ENCODE peak calls at places on chromosomes 16 and 17, in nine cellular contexts. R is substantia nigra, H is ovary, K is Daoy, E is GM04504, Q is AG04450, B is non-pigmented ciliary epithelial cell, U is HFFc6, L is dermis blood vessel endothelial cell. F is an unnamed sample.

GRCh38 chr17:7177210-7177953 is 1.8 kb downstream of the ASGR1 start:
- DNase-seq in E (peak; percentile 21), K (peak; percentile 78), Q (peak; percentile 37), R (no peak), U (peak; percentile 42), L (peak; percentile 81), H (peak; percentile 72), B (no peak), F (peak; percentile 74)

GRCh38 chr17:57315061-57315851 is 58.9 kb downstream of the MSI2 start:
- DNase-seq in B (no peak), U (no peak), Q (no peak), K (no peak), E (no peak), L (no peak), H (no peak), R (no peak), F (no peak)

GRCh38 chr16:53892155-53892554 is 188.2 kb downstream of the FTO start:
- DNase-seq in H (peak; percentile 51), R (no peak), L (peak; percentile 86), Q (peak; percentile 49), B (peak; percentile 27), K (peak; percentile 44), E (peak; percentile 26), U (peak; percentile 60), F (peak; percentile 68)

GRCh38 chr17:75346906-75347305 is 57.7 kb upstream of the SLC25A19 start:
- DNase-seq in R (no peak), H (no peak), K (peak; percentile 69), Q (no peak), U (no peak), B (no peak), E (no peak), L (no peak), F (peak; percentile 25)

GRCh38 chr17:6660765-6661463 is 9.4 kb downstream of the C17orf100 start:
- DNase-seq in K (no peak), Q (no peak), R (no peak), E (no peak), H (no peak), B (no peak), U (no peak), L (no peak), F (no peak)

GRCh38 chr17:42944211-42944610 is 20.0 kb downstream of the AARSD1 start:
- DNase-seq in K (no peak), E (no peak), Q (no peak), U (no peak), L (peak; percentile 19), R (no peak), H (no peak), B (no peak), F (no peak)

GRCh38 chr17:66677201-66677981 is 157.5 kb upstream of the CACNG5 start:
- DNase-seq in U (peak; percentile 80), E (peak; percentile 48), K (no peak), Q (peak; percentile 70), R (no peak), H (no peak), L (no peak), B (peak; percentile 81), F (peak; percentile 82)

GRCh38 chr16:55725055-55725777 is 69.4 kb downstream of the SLC6A2 start:
- DNase-seq in Q (no peak), U (no peak), L (no peak), K (no peak), E (no peak), R (no peak), B (no peak), H (no peak), F (no peak)

GRCh38 chr17:10118788-10119130 is 79.6 kb downstream of the GAS7 start:
- DNase-seq in K (no peak), Q (no peak), E (no peak), B (no peak), R (no peak), H (no peak), U (no peak), L (no peak), F (no peak)

GRCh38 chr17:36687736-36688135 is 86.4 kb downstream of the MRM1 start:
- DNase-seq in U (no peak), K (no peak), E (no peak), R (no peak), Q (no peak), H (no peak), L (no peak), B (no peak), F (no peak)

GRCh38 chr17:29586676-29587469 is 2.6 kb downstream of the GIT1 start:
- DNase-seq in L (no peak), R (no peak), B (no peak), K (no peak), E (no peak), H (no peak), Q (no peak), U (no peak), F (no peak)

GRCh38 chr17:18122991-18123753 is 14.6 kb downstream of the MYO15A start:
- DNase-seq in L (no peak), K (no peak), B (no peak), H (no peak), U (no peak), R (no peak), Q (no peak), E (no peak), F (no peak)

GRCh38 chr17:28788100-28788499 is 44.3 kb downstream of the TRAF4 start:
- DNase-seq in K (no peak), U (no peak), L (no peak), H (no peak), E (no peak), R (no peak), Q (no peak), B (no peak), F (no peak)

GRCh38 chr16:72859581-72859980 is 188.3 kb downstream of the ZFHX3 start:
- DNase-seq in H (no peak), K (no peak), B (no peak), Q (no peak), U (no peak), R (no peak), E (no peak), L (no peak), F (no peak)

GRCh38 chr16:31713945-31714898 is 159.4 kb upstream of the ZNF267 start:
- DNase-seq in L (peak; percentile 25), E (no peak), R (no peak), K (peak; percentile 16), H (no peak), B (no peak), U (no peak), Q (no peak), F (peak; percentile 13)

GRCh38 chr17:72332367-72332766 is 211.5 kb downstream of the SOX9 start:
- DNase-seq in Q (no peak), E (no peak), H (no peak), B (no peak), U (no peak), R (no peak), L (no peak), K (peak; percentile 14), F (no peak)

GRCh38 chr17:43753488-43754129 is 5.0 kb downstream of the SOST start:
- DNase-seq in E (no peak), U (peak; percentile 22), L (no peak), H (no peak), Q (no peak), R (no peak), B (no peak), K (peak; percentile 69), F (peak; percentile 32)

GRCh38 chr16:25063865-25064264 is 47.7 kb upstream of the LCMT1 start:
- DNase-seq in U (peak; percentile 49), K (no peak), Q (no peak), R (no peak), B (no peak), H (no peak), L (no peak), E (no peak), F (peak; percentile 64)

GRCh38 chr16:49353650-49354049 is 20.0 kb upstream of the C16orf78 start:
- DNase-seq in L (no peak), B (no peak), K (no peak), E (no peak), U (no peak), R (no peak), Q (no peak), H (no peak), F (no peak)

GRCh38 chr17:27947005-27947406 is 53.8 kb upstream of the LYRM9 start:
- DNase-seq in B (no peak), E (no peak), K (no peak), R (no peak), Q (no peak), U (no peak), H (no peak), L (peak; percentile 53), F (no peak)

GRCh38 chr16:28981517-28981916 is 3.3 kb upstream of the LAT start:
- DNase-seq in R (no peak), H (no peak), B (no peak), K (no peak), E (no peak), Q (no peak), U (no peak), L (peak; percentile 23), F (no peak)

GRCh38 chr16:69821844-69822173 is 59.7 kb downstream of the WWP2 start:
- DNase-seq in L (no peak), B (no peak), E (no peak), R (no peak), H (no peak), Q (no peak), K (no peak), U (no peak), F (no peak)

GRCh38 chr17:7716299-7716886 is 1.2 kb upstream of the DNAH2 start:
- DNase-seq in E (no peak), R (no peak), H (no peak), Q (no peak), U (no peak), L (no peak), B (no peak), K (no peak), F (no peak)

GRCh38 chr16:88299751-88300462 is 82.9 kb upstream of the ZNF469 start:
- DNase-seq in H (no peak), B (no peak), R (no peak), U (no peak), K (no peak), Q (no peak), L (no peak), E (no peak), F (no peak)

GRCh38 chr16:57213462-57213861 is 27.3 kb downstream of the RSPRY1 start:
- DNase-seq in R (no peak), Q (no peak), U (no peak), B (no peak), H (no peak), L (no peak), K (no peak), E (no peak), F (no peak)

GRCh38 chr16:88505405-88506082 is 52.5 kb downstream of the ZFPM1 start:
- DNase-seq in B (no peak), Q (no peak), H (peak; percentile 62), R (no peak), E (no peak), K (peak; percentile 78), U (no peak), L (peak; percentile 50), F (peak; percentile 10)

GRCh38 chr17:42618442-42619150 is 9.1 kb downstream of the TUBG1 start:
- DNase-seq in Q (no peak), E (no peak), R (no peak), H (peak; percentile 20), K (peak; percentile 32), U (peak; percentile 21), B (no peak), L (peak; percentile 6), F (peak; percentile 20)

GRCh38 chr16:89954462-89954861 is 5.9 kb downstream of the DEF8 start:
- DNase-seq in E (no peak), R (no peak), B (no peak), Q (no peak), U (no peak), K (no peak), L (no peak), H (no peak), F (no peak)

GRCh38 chr16:27633221-27633620 is 83.3 kb downstream of the KATNIP start:
- DNase-seq in B (no peak), E (no peak), K (no peak), L (no peak), Q (no peak), U (no peak), R (no peak), H (no peak), F (no peak)

GRCh38 chr16:77873066-77873465 is 84.7 kb downstream of the VAT1L start:
- DNase-seq in E (no peak), U (no peak), R (no peak), B (no peak), L (no peak), H (no peak), Q (no peak), K (no peak), F (no peak)

GRCh38 chr17:46118969-46119368 is 74.3 kb downstream of the KANSL1 start:
- DNase-seq in L (no peak), U (no peak), E (no peak), Q (no peak), H (no peak), B (no peak), R (no peak), K (no peak), F (no peak)